ENCODE peak calls at places on chromosomes 3 and 15, in six cellular contexts. One of them, this sample, is unnamed.

GRCh38 chr3:122609798-122610559 is 32.5 kb downstream of the PARP15 start:
- DNase-seq in body of pancreas: no peak
- DNase-seq in brain microvascular endothelial cell: peak; percentile 64
- DNase-seq in posterior cingulate gyrus: no peak
- DNase-seq in endothelial cell: no peak
- DNase-seq in T follicular helper cell: no peak
- DNase-seq in this sample: no peak

GRCh38 chr3:120148187-120148954 is 54.1 kb upstream of the GSK3B start:
- DNase-seq in body of pancreas: no peak
- DNase-seq in brain microvascular endothelial cell: no peak
- DNase-seq in posterior cingulate gyrus: no peak
- DNase-seq in endothelial cell: no peak
- DNase-seq in T follicular helper cell: no peak
- DNase-seq in this sample: no peak

GRCh38 chr3:123809597-123809996 is 74.5 kb downstream of the MYLK start:
- DNase-seq in body of pancreas: no peak
- DNase-seq in brain microvascular endothelial cell: peak; percentile 69
- DNase-seq in posterior cingulate gyrus: no peak
- DNase-seq in endothelial cell: no peak
- DNase-seq in T follicular helper cell: no peak
- DNase-seq in this sample: no peak

GRCh38 chr3:39705351-39705900 is 104.0 kb upstream of the MYRIP start:
- DNase-seq in body of pancreas: no peak
- DNase-seq in brain microvascular endothelial cell: no peak
- DNase-seq in posterior cingulate gyrus: no peak
- DNase-seq in endothelial cell: no peak
- DNase-seq in T follicular helper cell: no peak
- DNase-seq in this sample: no peak

GRCh38 chr3:116276637-116277036 is 168.7 kb downstream of the LSAMP start:
- DNase-seq in body of pancreas: no peak
- DNase-seq in brain microvascular endothelial cell: no peak
- DNase-seq in posterior cingulate gyrus: no peak
- DNase-seq in endothelial cell: no peak
- DNase-seq in T follicular helper cell: no peak
- DNase-seq in this sample: no peak

GRCh38 chr3:171875923-171876412 is 32.8 kb downstream of the TMEM212 start:
- DNase-seq in body of pancreas: no peak
- DNase-seq in brain microvascular endothelial cell: peak; percentile 89
- DNase-seq in posterior cingulate gyrus: no peak
- DNase-seq in endothelial cell: no peak
- DNase-seq in T follicular helper cell: no peak
- DNase-seq in this sample: no peak

GRCh38 chr15:63521405-63522142 is 17.2 kb downstream of the USP3 start:
- DNase-seq in body of pancreas: no peak
- DNase-seq in brain microvascular endothelial cell: no peak
- DNase-seq in posterior cingulate gyrus: peak; percentile 10
- DNase-seq in endothelial cell: no peak
- DNase-seq in T follicular helper cell: no peak
- DNase-seq in this sample: no peak

GRCh38 chr15:101171954-101172353 is 79.9 kb downstream of the CHSY1 start:
- DNase-seq in body of pancreas: no peak
- DNase-seq in brain microvascular endothelial cell: no peak
- DNase-seq in posterior cingulate gyrus: no peak
- DNase-seq in endothelial cell: no peak
- DNase-seq in T follicular helper cell: no peak
- DNase-seq in this sample: no peak

GRCh38 chr3:13461169-13462124 is 18.7 kb upstream of the HDAC11 start:
- DNase-seq in body of pancreas: peak; percentile 64
- DNase-seq in brain microvascular endothelial cell: peak; percentile 10
- DNase-seq in posterior cingulate gyrus: no peak
- DNase-seq in endothelial cell: peak; percentile 94
- DNase-seq in T follicular helper cell: peak; percentile 73
- DNase-seq in this sample: peak; percentile 63